ENCODE peak calls at places on chromosome 22, in seven cellular contexts. U is IMR-90, X is H9, M is neuronal stem cell, I is mesendoderm, T is mesenchymal stem cell, Y is trophoblast cell. L is an unnamed sample.

GRCh38 chr22:26428515-26429457 is at the start of gene ASPHD2:
- DNase-seq in T (peak), U (peak), Y (peak), M (peak), I (peak), X (peak), L (peak)

GRCh38 chr22:24178502-24179440 is 2.5 kb upstream of the SUSD2 start:
- DNase-seq in Y (no peak), X (peak), M (no peak), U (no peak), T (no peak), I (peak), L (no peak)

GRCh38 chr22:31818481-31819392 is 64.9 kb downstream of the DEPDC5 start:
- DNase-seq in I (peak), X (no peak), U (peak), T (no peak), M (no peak), Y (no peak), L (no peak)

GRCh38 chr22:46072030-46072881 is 78.1 kb upstream of the PPARA start:
- DNase-seq in U (peak), X (peak), I (peak), T (peak), Y (peak), M (no peak), L (no peak)

GRCh38 chr22:27576815-27577564 is 224.6 kb downstream of the MN1 start:
- DNase-seq in Y (no peak), M (no peak), T (peak), X (no peak), U (peak), I (no peak), L (no peak)

GRCh38 chr22:27801616-27802388 is at the start of gene MN1:
- DNase-seq in T (peak), M (peak), U (peak), Y (no peak), X (peak), I (no peak), L (no peak)

GRCh38 chr22:21014202-21015050 is 539 bp upstream of the P2RX6 start:
- DNase-seq in Y (peak), X (peak), U (peak), M (peak), T (peak), I (peak), L (peak)

GRCh38 chr22:26339755-26340154 is 89.3 kb upstream of the ASPHD2 start:
- DNase-seq in Y (no peak), I (no peak), U (no peak), X (no peak), M (no peak), T (no peak), L (no peak)

GRCh38 chr22:11253000-11253511 is 4274.9 kb upstream of the OR11H1 start:
- DNase-seq in M (no peak), T (no peak), Y (no peak), X (peak), I (no peak), U (no peak), L (no peak)

GRCh38 chr22:27668828-27669797 is 132.4 kb downstream of the MN1 start:
- DNase-seq in M (no peak), Y (peak), T (peak), X (peak), U (peak), I (peak), L (no peak)

GRCh38 chr22:45731798-45732495 is 60.3 kb downstream of the ATXN10 start:
- DNase-seq in T (peak), M (no peak), I (peak), U (peak), X (no peak), Y (peak), L (no peak)

GRCh38 chr22:18076060-18076497 is 1.7 kb upstream of the PEX26 start:
- DNase-seq in U (peak), Y (peak), M (peak), X (peak), T (peak), I (peak), L (no peak)

GRCh38 chr22:39556970-39557811 is 13.4 kb upstream of the CACNA1I start:
- DNase-seq in U (peak), T (peak), X (no peak), I (no peak), Y (no peak), M (no peak), L (no peak)

GRCh38 chr22:45576730-45577464 is 74.2 kb downstream of the FBLN1 start:
- DNase-seq in M (no peak), U (no peak), I (no peak), Y (no peak), T (no peak), X (no peak), L (no peak)

GRCh38 chr22:30881361-30882180 is 87.0 kb downstream of the MORC2 start:
- DNase-seq in I (peak), Y (no peak), T (no peak), M (peak), X (no peak), U (no peak), L (no peak)

GRCh38 chr22:45497746-45498145 is 4.9 kb upstream of the FBLN1 start:
- DNase-seq in T (no peak), M (no peak), Y (no peak), X (no peak), I (no peak), U (peak), L (no peak)

GRCh38 chr22:42425337-42425988 is 6.7 kb downstream of the NFAM1 start:
- DNase-seq in U (no peak), M (no peak), I (no peak), T (no peak), Y (peak), X (peak), L (no peak)

GRCh38 chr22:43378011-43378704 is 33.7 kb upstream of the MPPED1 start:
- DNase-seq in I (peak), Y (peak), T (peak), X (no peak), M (no peak), U (peak), L (no peak)

GRCh38 chr22:46346680-46347405 is 11.3 kb downstream of the TRMU start:
- DNase-seq in T (no peak), I (no peak), M (no peak), X (no peak), Y (no peak), U (no peak), L (no peak)

GRCh38 chr22:44224166-44224565 is 43.4 kb downstream of the PARVG start:
- DNase-seq in Y (no peak), X (no peak), M (no peak), T (no peak), I (no peak), U (no peak), L (peak)

GRCh38 chr22:38110863-38111852 is 674 bp upstream of the BAIAP2L2 start:
- DNase-seq in M (no peak), T (no peak), X (peak), Y (no peak), I (no peak), U (no peak), L (no peak)

GRCh38 chr22:25777870-25778269 is 35.9 kb downstream of the MYO18B start:
- DNase-seq in X (no peak), I (no peak), M (no peak), T (peak), Y (peak), U (peak), L (no peak)

GRCh38 chr22:24553597-24554315 is 1.2 kb downstream of the GUCD1 start:
- DNase-seq in U (peak), Y (no peak), I (no peak), X (no peak), M (no peak), T (peak), L (no peak)

GRCh38 chr22:43953988-43954771 is 1.1 kb upstream of the SAMM50 start:
- DNase-seq in X (no peak), T (no peak), Y (no peak), I (peak), M (no peak), U (no peak), L (no peak)

GRCh38 chr22:39727541-39727940 is 157.0 kb downstream of the CACNA1I start:
- DNase-seq in U (peak), I (no peak), Y (no peak), T (peak), X (no peak), M (no peak), L (peak)

GRCh38 chr22:46844606-46845210 is 82.3 kb downstream of the TBC1D22A start:
- DNase-seq in T (no peak), M (no peak), Y (no peak), X (no peak), I (no peak), U (no peak), L (peak)

GRCh38 chr22:24975813-24976341 is 23.4 kb downstream of the KIAA1671 start:
- DNase-seq in M (no peak), U (no peak), T (peak), Y (no peak), I (no peak), X (no peak), L (no peak)

GRCh38 chr22:32558681-32559355 is 84.2 kb downstream of the FBXO7 start:
- DNase-seq in X (no peak), T (peak), M (no peak), I (no peak), U (peak), Y (peak), L (no peak)

GRCh38 chr22:28171135-28171534 is 252.1 kb upstream of the PITPNB start:
- DNase-seq in M (no peak), X (no peak), I (no peak), Y (no peak), T (no peak), U (no peak), L (no peak)

GRCh38 chr22:42591987-42592386 is 22.7 kb downstream of the POLDIP3 start:
- DNase-seq in I (no peak), T (no peak), X (no peak), Y (no peak), U (no peak), M (no peak), L (no peak)

GRCh38 chr22:32142600-32142999 is 16.5 kb downstream of the C22orf42 start:
- DNase-seq in M (no peak), Y (no peak), X (no peak), I (no peak), U (no peak), T (no peak), L (no peak)

DNA sequence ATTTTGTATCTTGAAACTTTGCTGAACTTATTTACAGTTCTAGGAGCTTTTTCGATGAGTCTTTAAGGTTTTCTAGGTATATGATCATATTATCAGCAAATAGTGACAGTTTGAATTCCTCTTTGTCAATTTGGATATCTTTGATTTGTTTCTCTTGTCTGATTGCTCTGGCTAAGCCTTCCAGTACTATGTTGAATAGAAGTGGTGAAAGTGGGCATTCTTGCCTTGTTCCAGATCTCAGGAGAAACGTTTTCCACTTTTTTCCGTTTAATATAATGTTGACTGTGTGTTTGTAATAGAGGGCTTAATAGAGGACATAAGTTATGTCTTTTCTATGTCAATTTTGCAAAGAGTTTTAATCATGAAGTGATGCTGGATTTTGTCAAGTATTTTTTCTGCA is 124.3 kb downstream of the ZNF280B start:
- DNase-seq in T (no peak), X (no peak), U (no peak), I (no peak), Y (no peak), M (no peak), L (no peak)
- H2AK5ac ChIP-seq in T (no peak), X (no peak), U (no peak), I (no peak), Y (no peak), M (no peak), L (no peak)

GRCh38 chr22:49884075-49884474 is 30.4 kb downstream of the ZBED4 start:
- DNase-seq in U (no peak), I (no peak), T (no peak), M (no peak), Y (no peak), X (no peak), L (no peak)
- H2AK5ac ChIP-seq in U (no peak), I (no peak), T (no peak), M (no peak), Y (no peak), X (no peak), L (no peak)

GRCh38 chr22:50550395-50550794 is 4.7 kb downstream of the KLHDC7B start:
- DNase-seq in X (no peak), I (no peak), Y (no peak), M (no peak), T (no peak), U (no peak), L (no peak)
- H2AK5ac ChIP-seq in X (no peak), I (no peak), Y (no peak), M (no peak), T (no peak), U (no peak), L (no peak)

DNA sequence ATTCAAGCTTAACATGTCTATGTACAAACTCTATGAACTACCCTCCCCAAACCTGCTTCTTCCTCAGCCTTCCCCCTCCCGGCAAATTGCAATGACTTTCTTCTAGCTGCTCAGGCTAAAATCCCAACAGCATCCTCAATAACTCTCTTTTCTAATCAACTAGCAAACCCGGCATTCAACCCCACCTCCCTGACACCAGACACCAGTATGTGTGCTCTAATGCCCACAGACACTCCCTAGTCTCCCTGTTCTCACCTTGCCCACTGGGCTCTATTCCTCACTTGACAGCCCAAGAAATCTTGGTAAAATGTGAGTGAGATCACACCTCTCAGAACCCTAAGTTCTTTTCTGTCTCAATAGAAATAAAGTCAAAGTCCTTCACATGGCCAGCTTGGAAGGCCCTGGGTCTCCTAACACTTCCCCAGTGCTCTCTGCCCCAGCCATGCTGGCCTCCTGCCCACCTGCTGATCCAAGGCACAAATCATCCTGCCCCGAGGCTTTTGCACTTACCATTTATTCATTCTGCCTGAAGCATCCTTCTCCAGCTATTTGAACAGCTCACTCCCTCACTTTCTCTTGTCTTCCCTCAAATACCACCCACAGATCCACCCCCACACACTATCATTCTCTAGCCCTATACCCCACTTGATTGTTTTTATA is 26.3 kb downstream of the ISX start:
- DNase-seq in M (no peak), T (no peak), U (no peak), I (no peak), Y (no peak), X (no peak), L (no peak)
- H2AK5ac ChIP-seq in M (no peak), T (no peak), U (no peak), I (no peak), Y (no peak), X (no peak), L (no peak)

GRCh38 chr22:29369460-29369859 is 18.9 kb downstream of the AP1B1 start:
- DNase-seq in U (peak), I (peak), Y (peak), T (peak), M (peak), X (peak), L (peak)

GRCh38 chr22:29375436-29376076 is 12.8 kb downstream of the AP1B1 start:
- DNase-seq in T (peak), U (peak), X (no peak), M (no peak), I (peak), Y (no peak), L (no peak)

DNA sequence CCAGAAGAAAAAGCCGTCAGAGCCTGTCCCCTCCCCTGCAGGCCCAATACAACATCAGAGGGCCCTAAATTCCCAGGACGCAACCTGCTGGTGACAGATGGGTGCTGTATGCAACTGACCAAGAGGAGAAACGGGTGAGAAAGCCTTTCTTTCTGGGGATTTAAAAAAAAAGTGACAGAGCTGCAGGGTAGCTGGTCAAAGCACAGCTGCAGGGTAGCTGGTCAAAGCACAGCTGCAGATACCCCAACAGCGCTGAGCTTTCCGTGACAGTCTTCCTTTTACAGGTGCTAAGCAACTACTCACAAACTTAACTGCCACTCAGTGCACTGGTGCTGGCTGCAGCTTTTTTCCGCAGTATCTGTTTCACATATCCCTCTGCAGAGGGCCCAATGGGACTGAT is 17.8 kb downstream of the AP1B1 start:
- DNase-seq in T (no peak), Y (no peak), U (no peak), M (no peak), I (peak), X (peak), L (peak)
- H2AK5ac ChIP-seq in T (no peak), Y (no peak), U (no peak), M (no peak), I (no peak), X (no peak), L (no peak)

DNA sequence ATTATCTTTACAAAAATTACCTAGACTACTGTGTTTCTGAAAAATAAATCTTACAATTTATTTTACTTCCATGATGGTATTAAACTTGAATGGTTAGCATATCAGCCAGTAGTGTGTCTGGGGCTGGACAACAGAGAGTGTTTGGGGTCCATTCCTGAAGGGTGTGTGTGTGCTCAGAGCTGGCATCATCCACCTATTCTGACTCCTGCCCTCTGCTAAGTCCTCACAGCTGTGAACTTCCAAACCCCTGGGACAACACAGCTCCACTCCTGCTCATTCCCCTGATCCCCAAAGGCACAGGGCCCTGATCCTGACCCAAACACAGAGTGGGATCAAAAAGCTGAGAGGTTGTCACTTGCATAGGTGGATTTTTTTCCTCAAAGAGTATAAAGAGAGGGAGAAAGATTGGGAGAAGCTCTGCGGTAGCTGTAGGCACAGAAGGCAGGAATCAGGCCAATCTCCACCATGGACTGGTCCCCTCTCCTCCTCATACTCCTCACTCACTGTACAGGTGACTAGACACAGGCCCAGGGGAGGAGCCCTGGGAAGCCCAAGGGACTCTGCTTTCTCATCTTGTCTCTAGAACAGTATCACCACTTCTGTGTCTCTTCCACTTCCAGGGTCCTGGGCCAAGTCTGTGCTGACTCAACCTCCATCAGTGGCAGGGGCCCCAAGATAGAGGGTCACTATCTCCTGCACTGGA is 55.7 kb upstream of the TOP3B start:
- DNase-seq in M (no peak), Y (no peak), I (no peak), U (peak), X (no peak), T (no peak), L (peak)
- H2AK5ac ChIP-seq in M (peak), Y (no peak), I (no peak), U (peak), X (no peak), T (no peak), L (no peak)

GRCh38 chr22:36942561-36942960 is 29.1 kb downstream of the CSF2RB start:
- DNase-seq in T (no peak), X (no peak), Y (peak), U (no peak), M (no peak), I (no peak), L (no peak)
- H2AK5ac ChIP-seq in T (no peak), X (no peak), Y (no peak), U (no peak), M (no peak), I (no peak), L (no peak)

GRCh38 chr22:48691431-48691851 is 1136.2 kb downstream of the BRD1 start:
- DNase-seq in X (no peak), M (no peak), I (no peak), Y (no peak), U (no peak), T (no peak), L (no peak)
- H2AK5ac ChIP-seq in X (no peak), M (no peak), I (no peak), Y (no peak), U (no peak), T (no peak), L (no peak)

GRCh38 chr22:50657925-50658324 is 14.7 kb upstream of the SHANK3 start:
- DNase-seq in U (peak), X (no peak), M (no peak), Y (no peak), I (no peak), T (no peak), L (no peak)

GRCh38 chr22:50660306-50660705 is 12.3 kb upstream of the SHANK3 start:
- DNase-seq in U (no peak), X (no peak), T (no peak), M (no peak), I (no peak), Y (peak), L (no peak)

DNA sequence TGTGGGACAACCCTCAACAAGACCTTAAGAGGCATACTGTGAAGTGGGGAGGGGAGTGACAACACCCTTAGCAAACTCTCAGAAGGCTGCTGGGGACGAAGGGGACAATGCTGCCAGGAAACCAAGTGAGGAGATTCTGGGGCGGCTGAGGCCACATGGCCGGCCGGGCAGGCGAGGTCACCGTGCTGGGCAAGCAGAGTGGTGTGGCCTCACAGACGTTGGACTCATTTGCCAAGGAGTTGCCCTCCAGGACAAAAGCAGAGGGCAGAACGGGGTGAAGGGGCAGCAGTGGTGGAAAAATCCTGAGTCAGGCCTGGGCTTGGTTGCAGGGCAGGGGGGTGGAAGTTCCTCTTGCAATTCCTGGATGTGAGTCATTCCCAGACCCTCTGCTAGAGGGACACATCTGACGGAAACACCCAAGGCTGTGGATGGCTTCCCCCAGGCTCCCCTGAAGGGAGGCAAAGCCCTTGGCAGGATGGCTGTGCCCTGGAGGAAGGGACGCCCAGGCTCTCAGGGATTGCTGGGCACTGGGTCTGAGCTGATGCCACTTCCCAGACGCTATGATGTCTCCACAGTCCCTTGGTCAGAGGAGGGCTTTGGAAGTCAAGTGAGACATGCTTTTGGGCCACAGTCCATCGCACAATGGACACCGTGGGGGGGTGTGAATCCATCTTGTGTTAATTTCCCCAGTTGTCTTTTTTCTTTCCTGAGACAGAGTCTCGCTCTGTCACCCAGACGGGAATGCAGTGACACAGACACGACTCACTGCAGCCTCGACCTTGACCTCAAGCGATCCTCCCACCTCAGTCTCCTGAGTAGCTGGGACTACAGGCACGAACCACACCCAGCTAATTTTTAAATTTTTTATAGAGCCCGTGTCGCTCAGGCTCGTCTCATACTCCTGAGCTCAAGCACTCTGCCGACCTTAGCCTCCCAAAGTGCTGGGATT is 16.2 kb upstream of the SHANK3 start:
- DNase-seq in U (peak), M (no peak), Y (peak), X (no peak), T (peak), I (peak), L (no peak)
- H2AK5ac ChIP-seq in U (peak), M (no peak), Y (no peak), X (no peak), T (no peak), I (no peak), L (no peak)